ENCODE peak calls at places on chromosomes 6 and 20, in four cellular contexts. I is A549, F is HepG2, Q is GM12878. R is an unnamed sample.

GRCh38 chr6:2596222-2596621 is 154.5 kb downstream of the MYLK4 start:
- DNase-seq in I (no peak), F (no peak), Q (no peak), R (peak; percentile 71)

GRCh38 chr20:59043698-59044097 is 1.1 kb upstream of the PRELID3B start:
- DNase-seq in I (no peak), F (no peak), Q (no peak), R (no peak)

GRCh38 chr6:45310118-45310788 is 17.9 kb upstream of the RUNX2 start:
- DNase-seq in I (no peak), F (no peak), Q (no peak), R (no peak)

GRCh38 chr20:41425180-41425884 is 58.7 kb upstream of the EMILIN3 start:
- DNase-seq in I (no peak), F (peak; percentile 86), Q (no peak), R (no peak)

GRCh38 chr20:20207872-20208271 is 155.5 kb downstream of the CFAP61 start:
- DNase-seq in I (no peak), F (no peak), Q (peak; percentile 21), R (no peak)

GRCh38 chr20:19497064-19497463 is 261.0 kb upstream of the RIN2 start:
- DNase-seq in I (no peak), F (no peak), Q (no peak), R (no peak)

GRCh38 chr6:132952468-132952867 is 138.1 kb downstream of the RPS12 start:
- DNase-seq in I (no peak), F (peak; percentile 45), Q (no peak), R (no peak)

GRCh38 chr6:2799936-2800527 is 34.8 kb downstream of the WRNIP1 start:
- DNase-seq in I (no peak), F (no peak), Q (no peak), R (no peak)

GRCh38 chr20:21240394-21240793 is 62.7 kb upstream of the XRN2 start:
- DNase-seq in I (no peak), F (no peak), Q (no peak), R (no peak)

GRCh38 chr20:11372831-11373230 is 544.9 kb upstream of the BTBD3 start:
- DNase-seq in I (no peak), F (no peak), Q (no peak), R (no peak)

GRCh38 chr6:168016176-168016620 is 18.7 kb downstream of the KIF25 start:
- DNase-seq in I (no peak), F (no peak), Q (no peak), R (no peak)

GRCh38 chr6:137235686-137236085 is 16.5 kb upstream of the IFNGR1 start:
- DNase-seq in I (no peak), F (no peak), Q (no peak), R (no peak)

GRCh38 chr6:85498596-85499258 is 48.8 kb downstream of the NT5E start:
- DNase-seq in I (no peak), F (peak; percentile 21), Q (no peak), R (no peak)

GRCh38 chr6:108714012-108714773 is 134.0 kb upstream of the ARMC2 start:
- DNase-seq in I (no peak), F (no peak), Q (no peak), R (no peak)

GRCh38 chr6:85551264-85551663 is 42.4 kb downstream of the SNX14 start:
- DNase-seq in I (no peak), F (no peak), Q (no peak), R (no peak)

GRCh38 chr6:96899019-96899418 is 1.3 kb upstream of the NDUFAF4 start:
- DNase-seq in I (peak; percentile 6), F (peak; percentile 19), Q (no peak), R (no peak)

GRCh38 chr6:157637516-157637915 is 185.5 kb upstream of the SNX9 start:
- DNase-seq in I (no peak), F (no peak), Q (no peak), R (no peak)

GRCh38 chr6:35170166-35170565 is 29.0 kb upstream of the TCP11 start:
- DNase-seq in I (no peak), F (no peak), Q (no peak), R (no peak)

GRCh38 chr6:46014511-46015118 is 1.0 kb downstream of the CLIC5 start:
- DNase-seq in I (no peak), F (no peak), Q (no peak), R (no peak)

GRCh38 chr20:58571341-58571941 is 56.2 kb upstream of the APCDD1L start:
- DNase-seq in I (no peak), F (no peak), Q (no peak), R (no peak)

GRCh38 chr6:20217476-20217855 is 5.2 kb upstream of the MBOAT1 start:
- DNase-seq in I (no peak), F (no peak), Q (no peak), R (no peak)

GRCh38 chr20:16541226-16541625 is 32.0 kb downstream of the KIF16B start:
- DNase-seq in I (no peak), F (no peak), Q (no peak), R (no peak)

GRCh38 chr6:26613717-26614683 is 17.2 kb downstream of the ABT1 start:
- DNase-seq in I (no peak), F (no peak), Q (no peak), R (no peak)

GRCh38 chr6:49787176-49787575 is at the start of gene PGK2:
- DNase-seq in I (no peak), F (no peak), Q (no peak), R (peak; percentile 46)

GRCh38 chr20:36339646-36340592 is 33.8 kb downstream of the DLGAP4 start:
- DNase-seq in I (no peak), F (no peak), Q (no peak), R (no peak)

GRCh38 chr6:26607434-26608230 is 10.9 kb downstream of the ABT1 start:
- DNase-seq in I (peak; percentile 44), F (peak; percentile 72), Q (no peak), R (no peak)

GRCh38 chr20:58102252-58102651 is 126.2 kb downstream of the ANKRD60 start:
- DNase-seq in I (no peak), F (no peak), Q (no peak), R (no peak)

GRCh38 chr20:58838174-58838573 is 12.5 kb downstream of the GNAS-AS1 start:
- DNase-seq in I (no peak), F (no peak), Q (no peak), R (no peak)

GRCh38 chr6:1724616-1725015 is 114.9 kb downstream of the FOXC1 start:
- DNase-seq in I (no peak), F (no peak), Q (no peak), R (no peak)

GRCh38 chr6:47655719-47656595 is 42.4 kb upstream of the ADGRF4 start:
- DNase-seq in I (no peak), F (no peak), Q (no peak), R (no peak)

GRCh38 chr20:57203204-57203603 is 63.2 kb downstream of the BMP7 start:
- DNase-seq in I (no peak), F (no peak), Q (no peak), R (no peak)

GRCh38 chr20:1448081-1448627 is 18.5 kb downstream of the NSFL1C start:
- DNase-seq in I (no peak), F (no peak), Q (no peak), R (no peak)

GRCh38 chr6:22036267-22036666 is 260.6 kb downstream of the PRL start:
- DNase-seq in I (peak; percentile 63), F (peak; percentile 49), Q (peak; percentile 64), R (peak; percentile 58)

GRCh38 chr6:25942561-25943147 is 12.2 kb upstream of the SLC17A2 start:
- DNase-seq in I (peak; percentile 16), F (peak; percentile 76), Q (no peak), R (no peak)

GRCh38 chr20:3677733-3678132 is 4.1 kb downstream of the ADAM33 start:
- DNase-seq in I (no peak), F (no peak), Q (no peak), R (no peak)

GRCh38 chr6:79377830-79378460 is 143.5 kb upstream of the HMGN3 start:
- DNase-seq in I (no peak), F (no peak), Q (no peak), R (no peak)
- TF ChIP-seq HDAC2 in I (no peak), F (no peak), Q (no peak), R (no peak)

GRCh38 chr20:15446373-15446772 is 1109.0 kb upstream of the FLRT3 start:
- DNase-seq in I (no peak), F (no peak), Q (no peak), R (no peak)
- TF ChIP-seq HDAC2 in I (no peak), F (no peak), Q (no peak), R (no peak)

GRCh38 chr20:50303573-50304500 is 113.2 kb downstream of the CEBPB start:
- DNase-seq in I (no peak), F (peak; percentile 89), Q (no peak), R (no peak)

GRCh38 chr20:50302463-50303041 is 111.9 kb downstream of the CEBPB start:
- DNase-seq in I (no peak), F (no peak), Q (no peak), R (no peak)

GRCh38 chr20:50305636-50306477 is 115.2 kb downstream of the CEBPB start:
- DNase-seq in I (peak; percentile 49), F (peak; percentile 98), Q (no peak), R (no peak)

GRCh38 chr20:50304883-50305635 is 114.4 kb downstream of the CEBPB start:
- DNase-seq in I (no peak), F (peak; percentile 92), Q (no peak), R (no peak)

GRCh38 chr20:50304501-50304856 is 113.8 kb downstream of the CEBPB start:
- DNase-seq in I (no peak), F (no peak), Q (no peak), R (no peak)
- TF ChIP-seq HDAC2 in I (no peak), F (no peak), Q (no peak), R (no peak)

GRCh38 chr6:33812669-33813068 is 8.9 kb upstream of the MLN start:
- DNase-seq in I (peak; percentile 39), F (peak; percentile 48), Q (no peak), R (peak; percentile 71)
- TF ChIP-seq HDAC2 in I (no peak), F (peak; percentile 74), Q (no peak), R (peak; percentile 28)

DNA sequence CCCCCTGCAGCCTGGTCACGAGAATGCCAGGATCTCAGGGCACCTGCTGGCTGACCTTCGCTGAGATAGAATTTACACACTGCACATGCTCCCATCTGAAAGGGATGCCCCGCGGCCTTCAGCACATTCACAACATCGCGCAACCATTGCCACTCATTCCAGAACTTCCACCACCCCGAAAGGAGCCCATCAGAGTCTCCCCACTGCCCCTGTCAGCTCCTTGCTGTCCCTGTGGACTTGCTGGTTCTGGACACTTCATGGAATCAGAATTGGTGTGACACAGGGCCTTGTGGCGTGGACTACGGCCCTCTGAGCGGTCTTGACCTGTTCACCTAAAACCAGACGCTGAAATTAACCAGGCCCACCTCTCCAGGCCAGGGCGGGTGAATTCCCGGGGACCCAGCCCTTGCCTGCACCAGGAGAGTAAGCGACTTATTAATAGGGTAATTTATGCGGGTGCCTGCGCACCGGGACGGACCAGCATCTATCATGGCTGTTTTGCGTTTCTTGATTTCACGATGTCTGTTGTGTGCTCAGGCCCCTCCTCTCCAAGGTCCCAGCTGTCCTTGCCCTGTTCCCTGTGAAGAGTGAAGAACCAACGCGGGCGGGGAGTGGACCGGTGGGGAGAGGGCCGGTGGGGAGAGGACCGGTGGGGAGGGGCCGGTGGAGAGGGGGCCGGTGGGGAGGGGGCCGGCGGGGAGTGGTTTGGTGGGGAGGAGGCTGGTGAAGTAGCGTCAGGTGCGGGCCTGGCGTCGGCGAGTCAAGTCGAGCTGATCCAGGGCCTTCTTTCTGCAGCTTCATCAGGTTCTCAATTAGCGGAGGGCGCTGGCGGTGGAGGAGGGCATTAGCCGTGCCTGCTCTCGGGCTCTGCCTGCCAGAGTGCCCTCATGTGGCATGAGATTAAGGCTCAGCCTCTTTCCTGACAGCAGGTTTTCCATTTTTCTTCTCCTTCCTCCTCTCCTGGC is 20.9 kb upstream of the BHLHE23 start:
- DNase-seq in I (peak; percentile 58), F (no peak), Q (no peak), R (no peak)
- TF ChIP-seq HDAC2 in I (no peak), F (no peak), Q (no peak), R (no peak)

R was measured in H1.